ENCODE peak calls at places on chromosome 10, in six cellular contexts. F is effector memory CD4-positive, alpha-beta T cell; P is SJSA1; M is MM.1S; L is A549; X is naive thymus-derived CD4-positive, alpha-beta T cell. G is an unnamed sample.

GRCh38 chr10:105063796-105064195 is 422.7 kb downstream of the SORCS3 start:
- DNase-seq in F (no peak), P (no peak), M (peak), L (no peak), X (no peak), G (peak)

GRCh38 chr10:10869592-10869991 is 148.1 kb upstream of the CELF2 start:
- DNase-seq in F (no peak), P (peak), M (no peak), L (no peak), X (no peak), G (no peak)

GRCh38 chr10:27388761-27389399 is 115.2 kb upstream of the RAB18 start:
- DNase-seq in F (no peak), P (no peak), M (no peak), L (no peak), X (no peak), G (no peak)

GRCh38 chr10:114061794-114062193 is 18.1 kb downstream of the ADRB1 start:
- DNase-seq in F (no peak), P (no peak), M (no peak), L (no peak), X (no peak), G (no peak)

GRCh38 chr10:57119690-57120089 is 758.6 kb upstream of the ZWINT start:
- DNase-seq in F (no peak), P (no peak), M (no peak), L (no peak), X (no peak), G (no peak)

GRCh38 chr10:106436123-106436740 is 728.3 kb downstream of the SORCS1 start:
- DNase-seq in F (no peak), P (no peak), M (no peak), L (no peak), X (no peak), G (no peak)

GRCh38 chr10:51000164-51000563 is 74.1 kb upstream of the PRKG1 start:
- DNase-seq in F (no peak), P (no peak), M (no peak), L (no peak), X (no peak), G (no peak)

GRCh38 chr10:75639726-75640125 is 208.3 kb downstream of the LRMDA start:
- DNase-seq in F (no peak), P (no peak), M (no peak), L (no peak), X (no peak), G (no peak)

GRCh38 chr10:27822286-27822685 is 76.7 kb upstream of the MKX start:
- DNase-seq in F (no peak), P (no peak), M (no peak), L (no peak), X (no peak), G (no peak)

GRCh38 chr10:76962851-76963250 is 674.8 kb downstream of the KCNMA1 start:
- DNase-seq in F (no peak), P (no peak), M (no peak), L (no peak), X (no peak), G (no peak)

GRCh38 chr10:19332304-19332703 is 283.7 kb downstream of the MALRD1 start:
- DNase-seq in F (no peak), P (no peak), M (no peak), L (no peak), X (no peak), G (no peak)

GRCh38 chr10:114372179-114372578 is 32.1 kb downstream of the AFAP1L2 start:
- DNase-seq in F (no peak), P (peak), M (no peak), L (no peak), X (no peak), G (no peak)

GRCh38 chr10:6776170-6776569 is 196.1 kb upstream of the PRKCQ start:
- DNase-seq in F (no peak), P (no peak), M (no peak), L (no peak), X (no peak), G (no peak)

DNA sequence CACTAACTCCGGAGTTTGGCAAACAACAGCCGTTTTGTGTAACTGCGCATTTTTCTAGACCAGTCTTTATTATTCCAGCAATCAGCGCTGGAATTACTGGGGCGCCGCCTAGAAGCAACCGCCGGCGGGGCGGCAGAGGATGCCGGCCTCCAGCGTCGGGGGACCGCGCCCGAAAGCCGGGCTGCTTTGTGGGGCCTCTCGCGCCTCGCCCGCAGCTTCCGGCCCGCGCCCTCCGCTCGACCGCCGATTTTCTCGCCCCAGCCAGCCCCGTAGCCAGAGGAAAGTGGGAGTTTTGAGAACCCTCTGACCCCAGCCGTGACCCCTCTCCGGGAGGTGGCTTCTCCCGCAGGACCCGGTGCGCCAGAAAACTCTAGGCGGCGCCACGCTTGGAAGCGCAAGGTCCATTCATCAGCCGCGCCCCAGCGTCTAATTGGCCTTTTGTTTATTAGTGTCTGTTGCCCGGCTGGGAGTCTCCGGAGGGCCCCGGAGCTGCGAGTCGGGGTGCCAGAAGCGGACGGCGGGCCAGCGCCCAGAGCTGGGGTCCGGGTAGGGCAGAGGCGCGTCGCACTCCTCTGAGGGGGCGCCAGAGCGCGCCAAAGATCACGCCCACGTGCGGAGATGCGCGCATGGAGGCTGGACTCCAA is 10.7 kb downstream of the EMX2 start:
- DNase-seq in F (no peak), P (no peak), M (no peak), L (no peak), X (no peak), G (no peak)
- H3K4me3 ChIP-seq in F (no peak), P (no peak), M (no peak), L (no peak), X (no peak), G (no peak)

DNA sequence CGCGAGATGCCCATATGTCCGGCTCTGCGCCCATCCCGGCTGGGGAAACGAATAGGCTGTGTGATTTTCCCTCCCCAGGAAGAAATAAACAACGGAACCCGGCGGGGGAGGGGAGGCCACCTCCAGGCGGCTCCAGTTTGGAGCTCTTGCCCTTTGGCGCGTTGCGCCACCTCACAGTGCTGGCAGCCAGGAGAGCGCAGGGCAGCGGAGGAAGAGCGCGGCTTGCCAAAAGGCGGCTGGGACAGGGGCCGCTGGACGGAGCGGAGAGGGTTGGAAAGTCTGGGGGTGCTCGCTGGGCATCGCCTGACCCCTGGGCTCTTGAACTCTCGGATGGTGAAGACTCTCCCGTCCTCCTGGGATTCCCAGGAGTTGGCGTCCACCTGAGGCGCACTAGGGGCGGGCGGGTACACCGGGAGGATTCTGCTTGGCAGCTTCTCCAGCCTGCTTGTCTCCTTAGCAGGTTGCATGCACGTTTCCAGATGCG is 5.3 kb upstream of the NEUROG3 start:
- DNase-seq in F (no peak), P (no peak), M (no peak), L (no peak), X (no peak), G (no peak)
- H3K4me3 ChIP-seq in F (no peak), P (no peak), M (no peak), L (no peak), X (no peak), G (no peak)

GRCh38 chr10:95755511-95756004 is 405 bp upstream of the ENTPD1 start:
- DNase-seq in F (no peak), P (no peak), M (no peak), L (no peak), X (no peak), G (no peak)
- H3K4me3 ChIP-seq in F (no peak), P (no peak), M (no peak), L (peak), X (no peak), G (no peak)

DNA sequence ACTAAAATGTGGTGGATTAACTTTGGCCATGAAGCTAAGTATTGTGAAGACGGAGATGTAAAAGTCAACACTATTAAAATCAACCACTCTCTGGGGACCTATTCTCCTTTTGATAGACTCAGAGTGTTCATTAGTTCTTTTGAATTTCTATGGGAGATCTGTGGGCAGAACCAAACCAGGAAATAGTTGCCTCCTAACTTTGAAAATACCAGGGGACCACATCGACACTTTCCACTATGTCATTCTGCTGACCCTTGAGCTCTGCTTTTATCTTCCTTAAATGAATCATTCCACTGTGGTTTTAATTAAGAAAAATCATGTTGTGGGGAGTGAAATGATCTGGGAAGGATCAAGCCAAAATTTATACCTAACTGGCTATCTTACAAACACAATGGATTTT is 960.5 kb downstream of the GATA3 start:
- DNase-seq in F (no peak), P (no peak), M (no peak), L (no peak), X (no peak), G (no peak)
- H3K4me3 ChIP-seq in F (no peak), P (no peak), M (no peak), L (no peak), X (no peak), G (no peak)

G was measured in Jurkat, Clone E6-1.